ENCODE peak calls at places on chromosomes 1 and 21, in ten cellular contexts. T, B, Y, F, D, I, N, S, V and K are unnamed samples.

GRCh38 chr1:27630859-27631491 is 4.0 kb downstream of the FGR start:
- DNase-seq in F (no peak), I (no peak), B (no peak), V (no peak), Y (peak), N (peak), T (peak), D (no peak), S (no peak), K (no peak)

GRCh38 chr1:21258331-21259134 is 31.7 kb downstream of the ECE1 start:
- DNase-seq in S (no peak), B (peak), F (no peak), N (no peak), Y (no peak), T (no peak), V (no peak), D (no peak), I (no peak), K (no peak)

GRCh38 chr1:91944087-91944486 is 5.1 kb upstream of the BRDT start:
- DNase-seq in F (no peak), S (no peak), T (no peak), I (no peak), Y (no peak), N (no peak), D (no peak), B (peak), V (no peak), K (no peak)

GRCh38 chr1:32981003-32981909 is 16.6 kb upstream of the RNF19B start:
- DNase-seq in T (no peak), B (peak), S (no peak), N (peak), Y (peak), V (peak), F (peak), I (peak), D (no peak), K (no peak)

GRCh38 chr1:65508051-65508450 is 87.6 kb downstream of the LEPR start:
- DNase-seq in V (no peak), D (no peak), I (no peak), S (no peak), N (no peak), Y (no peak), B (no peak), T (no peak), F (no peak), K (no peak)

GRCh38 chr1:12456979-12457378 is 161.0 kb downstream of the DHRS3 start:
- DNase-seq in F (peak), V (no peak), N (no peak), B (no peak), I (no peak), S (no peak), D (no peak), Y (no peak), T (no peak), K (no peak)

GRCh38 chr1:40630488-40631223 is 34.8 kb downstream of the RIMS3 start:
- DNase-seq in S (no peak), N (peak), B (peak), D (peak), T (peak), V (peak), I (peak), Y (peak), F (no peak), K (no peak)

GRCh38 chr1:116847688-116848531 is 61.8 kb upstream of the PTGFRN start:
- DNase-seq in I (no peak), D (no peak), S (peak), T (no peak), V (no peak), Y (no peak), F (no peak), N (no peak), B (peak), K (no peak)

GRCh38 chr1:12657060-12657866 is 13.4 kb downstream of the AADACL4 start:
- DNase-seq in S (no peak), Y (no peak), V (no peak), D (no peak), I (no peak), B (no peak), F (no peak), T (no peak), N (no peak), K (no peak)

GRCh38 chr1:110210604-110211502 is 739 bp downstream of the KCNC4 start:
- DNase-seq in F (no peak), I (peak), B (peak), S (no peak), V (no peak), D (peak), Y (peak), N (peak), T (peak), K (no peak)

GRCh38 chr21:43345746-43346409 is 81.1 kb downstream of the SIK1 start:
- DNase-seq in F (peak), N (peak), S (no peak), D (no peak), V (no peak), B (peak), T (no peak), Y (peak), I (peak), K (no peak)

GRCh38 chr1:6251233-6251632 is 7.3 kb downstream of the HES3 start:
- DNase-seq in B (no peak), V (no peak), Y (no peak), N (no peak), T (no peak), S (no peak), I (no peak), F (no peak), D (no peak), K (no peak)

GRCh38 chr1:117635805-117636204 is 30.0 kb downstream of the TENT5C start:
- DNase-seq in T (no peak), B (no peak), V (no peak), I (no peak), D (no peak), N (no peak), Y (no peak), F (no peak), S (no peak), K (no peak)

GRCh38 chr1:117171900-117172501 is 38.7 kb downstream of the VTCN1 start:
- DNase-seq in F (no peak), I (no peak), D (no peak), V (no peak), N (peak), S (no peak), T (no peak), Y (no peak), B (peak), K (no peak)

GRCh38 chr1:214566158-214567104 is 15.0 kb upstream of the PTPN14 start:
- DNase-seq in N (no peak), S (no peak), D (no peak), Y (no peak), T (no peak), V (no peak), I (peak), F (peak), B (peak), K (no peak)